ENCODE peak calls at places on chromosomes 6 and 20, in ten cellular contexts. One of them, this sample, is unnamed.

GRCh38 chr6:87806635-87807034 is 104.6 kb upstream of the AKIRIN2 start:
- DNase-seq in PC-3: peak; percentile 25
- DNase-seq in epithelial cell of prostate: no peak
- DNase-seq in lower lobe of right lung: no peak
- DNase-seq in neural progenitor cell: no peak
- DNase-seq in fibroblast of lung: no peak
- DNase-seq in CD4-positive, CD25-positive, alpha-beta regulatory T cell: no peak
- DNase-seq in ascending aorta: no peak
- DNase-seq in tibial artery: no peak
- DNase-seq in RWPE1: no peak
- DNase-seq in this sample: no peak

GRCh38 chr6:159279790-159280277 is 110.6 kb downstream of the FNDC1 start:
- DNase-seq in PC-3: no peak
- DNase-seq in epithelial cell of prostate: peak; percentile 43
- DNase-seq in lower lobe of right lung: no peak
- DNase-seq in neural progenitor cell: no peak
- DNase-seq in fibroblast of lung: no peak
- DNase-seq in CD4-positive, CD25-positive, alpha-beta regulatory T cell: no peak
- DNase-seq in ascending aorta: no peak
- DNase-seq in tibial artery: no peak
- DNase-seq in RWPE1: peak; percentile 65
- DNase-seq in this sample: no peak

GRCh38 chr6:53335224-53335994 is 13.3 kb downstream of the ELOVL5 start:
- DNase-seq in PC-3: no peak
- DNase-seq in epithelial cell of prostate: no peak
- DNase-seq in lower lobe of right lung: peak; percentile 42
- DNase-seq in neural progenitor cell: no peak
- DNase-seq in fibroblast of lung: no peak
- DNase-seq in CD4-positive, CD25-positive, alpha-beta regulatory T cell: peak; percentile 53
- DNase-seq in ascending aorta: no peak
- DNase-seq in tibial artery: no peak
- DNase-seq in RWPE1: no peak
- DNase-seq in this sample: no peak

GRCh38 chr20:34558320-34559202 is at the start of gene MAP1LC3A:
- DNase-seq in PC-3: peak; percentile 70
- DNase-seq in epithelial cell of prostate: peak; percentile 43
- DNase-seq in lower lobe of right lung: peak; percentile 97
- DNase-seq in neural progenitor cell: peak; percentile 98
- DNase-seq in fibroblast of lung: peak; percentile 97
- DNase-seq in CD4-positive, CD25-positive, alpha-beta regulatory T cell: peak; percentile 96
- DNase-seq in ascending aorta: peak; percentile 98
- DNase-seq in tibial artery: peak; percentile 94
- DNase-seq in RWPE1: peak; percentile 99
- DNase-seq in this sample: peak; percentile 100

GRCh38 chr20:35200255-35200654 is 26.2 kb upstream of the MMP24 start:
- DNase-seq in PC-3: peak; percentile 70
- DNase-seq in epithelial cell of prostate: peak; percentile 50
- DNase-seq in lower lobe of right lung: no peak
- DNase-seq in neural progenitor cell: no peak
- DNase-seq in fibroblast of lung: peak; percentile 83
- DNase-seq in CD4-positive, CD25-positive, alpha-beta regulatory T cell: no peak
- DNase-seq in ascending aorta: no peak
- DNase-seq in tibial artery: no peak
- DNase-seq in RWPE1: peak; percentile 78
- DNase-seq in this sample: no peak

GRCh38 chr20:55650609-55651228 is 354.6 kb downstream of the CBLN4 start:
- DNase-seq in PC-3: no peak
- DNase-seq in epithelial cell of prostate: no peak
- DNase-seq in lower lobe of right lung: no peak
- DNase-seq in neural progenitor cell: no peak
- DNase-seq in fibroblast of lung: no peak
- DNase-seq in CD4-positive, CD25-positive, alpha-beta regulatory T cell: no peak
- DNase-seq in ascending aorta: no peak
- DNase-seq in tibial artery: no peak
- DNase-seq in RWPE1: no peak
- DNase-seq in this sample: no peak

GRCh38 chr6:28137458-28138020 is 4.1 kb upstream of the ZKSCAN8 start:
- DNase-seq in PC-3: no peak
- DNase-seq in epithelial cell of prostate: no peak
- DNase-seq in lower lobe of right lung: no peak
- DNase-seq in neural progenitor cell: no peak
- DNase-seq in fibroblast of lung: no peak
- DNase-seq in CD4-positive, CD25-positive, alpha-beta regulatory T cell: no peak
- DNase-seq in ascending aorta: no peak
- DNase-seq in tibial artery: no peak
- DNase-seq in RWPE1: no peak
- DNase-seq in this sample: no peak

GRCh38 chr6:139027620-139028182 is 844 bp upstream of the ABRACL start:
- DNase-seq in PC-3: no peak
- DNase-seq in epithelial cell of prostate: no peak
- DNase-seq in lower lobe of right lung: no peak
- DNase-seq in neural progenitor cell: peak; percentile 42
- DNase-seq in fibroblast of lung: peak; percentile 55
- DNase-seq in CD4-positive, CD25-positive, alpha-beta regulatory T cell: no peak
- DNase-seq in ascending aorta: no peak
- DNase-seq in tibial artery: no peak
- DNase-seq in RWPE1: peak; percentile 17
- DNase-seq in this sample: no peak

GRCh38 chr6:133136177-133136896 is 104.8 kb upstream of the EYA4 start:
- DNase-seq in PC-3: no peak
- DNase-seq in epithelial cell of prostate: no peak
- DNase-seq in lower lobe of right lung: no peak
- DNase-seq in neural progenitor cell: peak; percentile 43
- DNase-seq in fibroblast of lung: no peak
- DNase-seq in CD4-positive, CD25-positive, alpha-beta regulatory T cell: no peak
- DNase-seq in ascending aorta: no peak
- DNase-seq in tibial artery: no peak
- DNase-seq in RWPE1: no peak
- DNase-seq in this sample: no peak

GRCh38 chr6:63510353-63510686 is 62.0 kb upstream of the LOC128125822 start:
- DNase-seq in PC-3: no peak
- DNase-seq in epithelial cell of prostate: no peak
- DNase-seq in lower lobe of right lung: no peak
- DNase-seq in neural progenitor cell: no peak
- DNase-seq in fibroblast of lung: no peak
- DNase-seq in CD4-positive, CD25-positive, alpha-beta regulatory T cell: no peak
- DNase-seq in ascending aorta: no peak
- DNase-seq in tibial artery: no peak
- DNase-seq in RWPE1: no peak
- DNase-seq in this sample: no peak
- H3K27ac ChIP-seq in PC-3: no peak overlapping the region
- H3K27ac ChIP-seq in epithelial cell of prostate: no peak overlapping the region
- H3K27ac ChIP-seq in lower lobe of right lung: no peak overlapping the region
- H3K27ac ChIP-seq in neural progenitor cell: no peak overlapping the region
- H3K27ac ChIP-seq in fibroblast of lung: no peak overlapping the region
- H3K27ac ChIP-seq in CD4-positive, CD25-positive, alpha-beta regulatory T cell: no peak overlapping the region
- H3K27ac ChIP-seq in ascending aorta: no peak overlapping the region
- H3K27ac ChIP-seq in tibial artery: peak overlapping the region; percentile 35
- H3K27ac ChIP-seq in RWPE1: no peak overlapping the region
- H3K27ac ChIP-seq in this sample: no peak overlapping the region

DNA sequence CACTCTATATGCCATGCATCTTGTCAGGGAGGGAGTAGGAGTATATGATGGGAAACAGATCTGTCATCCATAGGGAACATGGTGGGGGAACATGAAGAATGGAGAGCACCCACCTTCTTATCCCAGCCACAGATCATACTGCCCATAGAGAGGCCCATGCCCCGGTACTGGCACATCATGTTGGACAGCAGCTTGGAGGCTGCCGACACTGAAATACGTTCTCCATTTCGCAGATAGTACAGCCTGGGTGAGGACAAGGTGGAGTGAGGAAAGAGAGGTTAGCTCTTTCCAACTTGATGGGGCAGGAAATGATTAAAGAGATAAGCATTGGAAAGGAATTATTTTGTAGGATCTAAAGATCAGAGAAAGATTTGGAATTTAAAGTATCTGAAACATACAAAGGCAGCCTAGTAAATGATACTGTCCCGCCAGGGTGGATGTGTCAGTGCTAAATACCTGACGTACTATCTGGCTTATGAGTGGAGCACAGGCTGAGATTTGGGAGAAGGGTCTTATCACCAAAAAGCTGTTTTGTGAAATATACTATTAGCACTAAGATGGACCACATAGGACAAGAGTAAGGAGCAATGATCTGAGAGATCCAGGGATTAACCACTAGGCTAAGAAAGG is 1.7 kb downstream of the PSMB8 start:
- DNase-seq in PC-3: no peak
- DNase-seq in epithelial cell of prostate: no peak
- DNase-seq in lower lobe of right lung: no peak
- DNase-seq in neural progenitor cell: no peak
- DNase-seq in fibroblast of lung: no peak
- DNase-seq in CD4-positive, CD25-positive, alpha-beta regulatory T cell: no peak
- DNase-seq in ascending aorta: no peak
- DNase-seq in tibial artery: no peak
- DNase-seq in RWPE1: no peak
- DNase-seq in this sample: no peak
- H3K27ac ChIP-seq in PC-3: no peak overlapping the region
- H3K27ac ChIP-seq in epithelial cell of prostate: no peak overlapping the region
- H3K27ac ChIP-seq in lower lobe of right lung: no peak overlapping the region
- H3K27ac ChIP-seq in neural progenitor cell: no peak overlapping the region
- H3K27ac ChIP-seq in fibroblast of lung: no peak overlapping the region
- H3K27ac ChIP-seq in CD4-positive, CD25-positive, alpha-beta regulatory T cell: peak overlapping the region; percentile 99
- H3K27ac ChIP-seq in ascending aorta: peak overlapping the region; percentile 94
- H3K27ac ChIP-seq in tibial artery: no peak overlapping the region
- H3K27ac ChIP-seq in RWPE1: no peak overlapping the region
- H3K27ac ChIP-seq in this sample: no peak overlapping the region

GRCh38 chr6:84227044-84227433 is 404 bp downstream of the CEP162 start:
- DNase-seq in PC-3: no peak
- DNase-seq in epithelial cell of prostate: no peak
- DNase-seq in lower lobe of right lung: no peak
- DNase-seq in neural progenitor cell: peak; percentile 57
- DNase-seq in fibroblast of lung: no peak
- DNase-seq in CD4-positive, CD25-positive, alpha-beta regulatory T cell: no peak
- DNase-seq in ascending aorta: no peak
- DNase-seq in tibial artery: no peak
- DNase-seq in RWPE1: peak; percentile 3
- DNase-seq in this sample: no peak

GRCh38 chr6:84224251-84224650 is 3.2 kb downstream of the CEP162 start:
- DNase-seq in PC-3: no peak
- DNase-seq in epithelial cell of prostate: no peak
- DNase-seq in lower lobe of right lung: no peak
- DNase-seq in neural progenitor cell: no peak
- DNase-seq in fibroblast of lung: no peak
- DNase-seq in CD4-positive, CD25-positive, alpha-beta regulatory T cell: no peak
- DNase-seq in ascending aorta: no peak
- DNase-seq in tibial artery: no peak
- DNase-seq in RWPE1: no peak
- DNase-seq in this sample: no peak

GRCh38 chr6:84227434-84228197 is at the start of gene CEP162:
- DNase-seq in PC-3: peak; percentile 60
- DNase-seq in epithelial cell of prostate: peak; percentile 10
- DNase-seq in lower lobe of right lung: peak; percentile 96
- DNase-seq in neural progenitor cell: peak; percentile 93
- DNase-seq in fibroblast of lung: peak; percentile 88
- DNase-seq in CD4-positive, CD25-positive, alpha-beta regulatory T cell: peak; percentile 86
- DNase-seq in ascending aorta: peak; percentile 96
- DNase-seq in tibial artery: peak; percentile 95
- DNase-seq in RWPE1: peak; percentile 84
- DNase-seq in this sample: peak; percentile 78

GRCh38 chr6:84222426-84222825 is 5.0 kb downstream of the CEP162 start:
- DNase-seq in PC-3: no peak
- DNase-seq in epithelial cell of prostate: no peak
- DNase-seq in lower lobe of right lung: no peak
- DNase-seq in neural progenitor cell: no peak
- DNase-seq in fibroblast of lung: no peak
- DNase-seq in CD4-positive, CD25-positive, alpha-beta regulatory T cell: no peak
- DNase-seq in ascending aorta: no peak
- DNase-seq in tibial artery: no peak
- DNase-seq in RWPE1: no peak
- DNase-seq in this sample: no peak

DNA sequence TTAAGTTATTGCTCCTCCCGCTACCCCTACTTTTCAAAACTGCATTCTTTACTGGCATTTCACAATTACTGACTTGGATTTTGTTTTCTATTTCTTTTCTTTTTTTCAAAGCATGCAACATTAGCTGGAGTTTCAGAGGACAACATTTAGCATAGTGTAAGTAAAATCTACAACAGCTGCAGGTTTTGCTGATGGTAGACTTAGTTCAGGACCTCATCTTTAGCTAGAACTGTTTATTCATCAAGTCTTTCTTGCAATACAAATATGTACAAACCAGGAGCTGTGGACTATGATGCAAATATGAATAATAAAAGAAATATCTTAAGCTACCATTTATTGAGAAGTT is 728 bp upstream of the CEP162 start:
- DNase-seq in PC-3: no peak
- DNase-seq in epithelial cell of prostate: no peak
- DNase-seq in lower lobe of right lung: no peak
- DNase-seq in neural progenitor cell: no peak
- DNase-seq in fibroblast of lung: no peak
- DNase-seq in CD4-positive, CD25-positive, alpha-beta regulatory T cell: no peak
- DNase-seq in ascending aorta: no peak
- DNase-seq in tibial artery: no peak
- DNase-seq in RWPE1: no peak
- DNase-seq in this sample: no peak
- H3K27ac ChIP-seq in PC-3: no peak overlapping the region
- H3K27ac ChIP-seq in epithelial cell of prostate: no peak overlapping the region
- H3K27ac ChIP-seq in lower lobe of right lung: peak overlapping the region; percentile 80
- H3K27ac ChIP-seq in neural progenitor cell: no peak overlapping the region
- H3K27ac ChIP-seq in fibroblast of lung: no peak overlapping the region
- H3K27ac ChIP-seq in CD4-positive, CD25-positive, alpha-beta regulatory T cell: peak overlapping the region; percentile 65
- H3K27ac ChIP-seq in ascending aorta: peak overlapping the region; percentile 77
- H3K27ac ChIP-seq in tibial artery: peak overlapping the region; percentile 83
- H3K27ac ChIP-seq in RWPE1: peak overlapping the region; percentile 86
- H3K27ac ChIP-seq in this sample: no peak overlapping the region

GRCh38 chr20:51446656-51447055 is 95.9 kb downstream of the NFATC2 start:
- DNase-seq in PC-3: peak; percentile 94
- DNase-seq in epithelial cell of prostate: no peak
- DNase-seq in lower lobe of right lung: no peak
- DNase-seq in neural progenitor cell: no peak
- DNase-seq in fibroblast of lung: peak; percentile 78
- DNase-seq in CD4-positive, CD25-positive, alpha-beta regulatory T cell: no peak
- DNase-seq in ascending aorta: peak; percentile 78
- DNase-seq in tibial artery: peak; percentile 40
- DNase-seq in RWPE1: peak; percentile 93
- DNase-seq in this sample: peak; percentile 97

GRCh38 chr20:51447097-51447764 is 95.3 kb downstream of the NFATC2 start:
- DNase-seq in PC-3: peak; percentile 100
- DNase-seq in epithelial cell of prostate: no peak
- DNase-seq in lower lobe of right lung: no peak
- DNase-seq in neural progenitor cell: peak; percentile 36
- DNase-seq in fibroblast of lung: peak; percentile 94
- DNase-seq in CD4-positive, CD25-positive, alpha-beta regulatory T cell: no peak
- DNase-seq in ascending aorta: peak; percentile 96
- DNase-seq in tibial artery: peak; percentile 77
- DNase-seq in RWPE1: peak; percentile 96
- DNase-seq in this sample: peak; percentile 94

GRCh38 chr20:51446230-51446629 is 96.3 kb downstream of the NFATC2 start:
- DNase-seq in PC-3: no peak
- DNase-seq in epithelial cell of prostate: no peak
- DNase-seq in lower lobe of right lung: no peak
- DNase-seq in neural progenitor cell: no peak
- DNase-seq in fibroblast of lung: no peak
- DNase-seq in CD4-positive, CD25-positive, alpha-beta regulatory T cell: no peak
- DNase-seq in ascending aorta: no peak
- DNase-seq in tibial artery: no peak
- DNase-seq in RWPE1: no peak
- DNase-seq in this sample: peak; percentile 79

GRCh38 chr20:51449498-51450220 is 92.9 kb downstream of the NFATC2 start:
- DNase-seq in PC-3: no peak
- DNase-seq in epithelial cell of prostate: no peak
- DNase-seq in lower lobe of right lung: no peak
- DNase-seq in neural progenitor cell: no peak
- DNase-seq in fibroblast of lung: no peak
- DNase-seq in CD4-positive, CD25-positive, alpha-beta regulatory T cell: no peak
- DNase-seq in ascending aorta: no peak
- DNase-seq in tibial artery: no peak
- DNase-seq in RWPE1: no peak
- DNase-seq in this sample: no peak

GRCh38 chr20:51447765-51448148 is 94.8 kb downstream of the NFATC2 start:
- DNase-seq in PC-3: no peak
- DNase-seq in epithelial cell of prostate: no peak
- DNase-seq in lower lobe of right lung: no peak
- DNase-seq in neural progenitor cell: no peak
- DNase-seq in fibroblast of lung: no peak
- DNase-seq in CD4-positive, CD25-positive, alpha-beta regulatory T cell: no peak
- DNase-seq in ascending aorta: no peak
- DNase-seq in tibial artery: no peak
- DNase-seq in RWPE1: no peak
- DNase-seq in this sample: peak; percentile 18
- H3K27ac ChIP-seq in PC-3: peak overlapping the region; percentile 80
- H3K27ac ChIP-seq in epithelial cell of prostate: no peak overlapping the region
- H3K27ac ChIP-seq in lower lobe of right lung: no peak overlapping the region
- H3K27ac ChIP-seq in neural progenitor cell: no peak overlapping the region
- H3K27ac ChIP-seq in fibroblast of lung: peak overlapping the region; percentile 68
- H3K27ac ChIP-seq in CD4-positive, CD25-positive, alpha-beta regulatory T cell: no peak overlapping the region
- H3K27ac ChIP-seq in ascending aorta: peak overlapping the region; percentile 70
- H3K27ac ChIP-seq in tibial artery: peak overlapping the region; percentile 61
- H3K27ac ChIP-seq in RWPE1: peak overlapping the region; percentile 75
- H3K27ac ChIP-seq in this sample: peak overlapping the region; percentile 78

This sample was measured in osteoblast.